ENCODE peak calls at places on chromosomes 7 and 10, in five cellular contexts. R is IMR-90, S is upper lobe of left lung, D is gastrocnemius medialis, B is A549. C is an unnamed sample.

GRCh38 chr10:88184543-88185297 is 321.3 kb downstream of the PTEN start:
- DNase-seq in R (no peak), B (no peak), D (no peak), S (no peak), C (no peak)

GRCh38 chr7:46317256-46317655 is 396.2 kb upstream of the IGFBP3 start:
- DNase-seq in R (peak), S (no peak), D (no peak), B (no peak), C (no peak)

GRCh38 chr10:48215148-48215982 is 59.1 kb downstream of the FRMPD2 start:
- DNase-seq in R (peak), S (peak), B (peak), D (no peak), C (no peak)

GRCh38 chr7:32957326-32958045 is at the start of gene FKBP9:
- DNase-seq in R (peak), D (peak), S (peak), B (peak), C (peak)

GRCh38 chr10:66637273-66638036 is 288.4 kb upstream of the LRRTM3 start:
- DNase-seq in B (no peak), S (no peak), R (no peak), D (peak), C (no peak)

GRCh38 chr7:23472974-23473847 is 2.9 kb upstream of the IGF2BP3 start:
- DNase-seq in R (no peak), B (no peak), S (no peak), D (no peak), C (no peak)

GRCh38 chr7:4479367-4480039 is 202.6 kb upstream of the FOXK1 start:
- DNase-seq in B (peak), R (peak), D (no peak), S (peak), C (no peak)

GRCh38 chr10:82969405-82969804 is 1094.4 kb downstream of the NRG3 start:
- DNase-seq in B (no peak), D (no peak), S (no peak), R (peak), C (no peak)

GRCh38 chr7:23332881-23333612 is 33.9 kb downstream of the MALSU1 start:
- DNase-seq in R (peak), S (no peak), B (no peak), D (no peak), C (no peak)

GRCh38 chr7:55241958-55242357 is 123.2 kb upstream of the LANCL2 start:
- DNase-seq in S (no peak), B (no peak), D (no peak), R (no peak), C (no peak)

GRCh38 chr10:132985546-132985900 is 43.2 kb upstream of the CFAP46 start:
- DNase-seq in S (no peak), R (no peak), D (no peak), B (no peak), C (no peak)

GRCh38 chr7:47945261-47946015 is 2.8 kb downstream of the PKD1L1 start:
- DNase-seq in R (peak), S (peak), D (peak), B (peak), C (peak)
- H3K27ac ChIP-seq in R (no peak), S (peak), D (peak), B (no peak), C (no peak)

GRCh38 chr7:1925349-1925748 is 255.3 kb downstream of the ELFN1 start:
- DNase-seq in R (no peak), S (no peak), B (no peak), D (no peak), C (no peak)

GRCh38 chr7:1922870-1923236 is 252.8 kb downstream of the ELFN1 start:
- DNase-seq in B (no peak), D (no peak), R (no peak), S (no peak), C (no peak)

GRCh38 chr7:1924185-1924817 is 254.2 kb downstream of the ELFN1 start:
- DNase-seq in S (no peak), D (no peak), B (no peak), R (no peak), C (no peak)

GRCh38 chr7:1922071-1922869 is 252.2 kb downstream of the ELFN1 start:
- DNase-seq in R (peak), D (no peak), S (no peak), B (no peak), C (no peak)

DNA sequence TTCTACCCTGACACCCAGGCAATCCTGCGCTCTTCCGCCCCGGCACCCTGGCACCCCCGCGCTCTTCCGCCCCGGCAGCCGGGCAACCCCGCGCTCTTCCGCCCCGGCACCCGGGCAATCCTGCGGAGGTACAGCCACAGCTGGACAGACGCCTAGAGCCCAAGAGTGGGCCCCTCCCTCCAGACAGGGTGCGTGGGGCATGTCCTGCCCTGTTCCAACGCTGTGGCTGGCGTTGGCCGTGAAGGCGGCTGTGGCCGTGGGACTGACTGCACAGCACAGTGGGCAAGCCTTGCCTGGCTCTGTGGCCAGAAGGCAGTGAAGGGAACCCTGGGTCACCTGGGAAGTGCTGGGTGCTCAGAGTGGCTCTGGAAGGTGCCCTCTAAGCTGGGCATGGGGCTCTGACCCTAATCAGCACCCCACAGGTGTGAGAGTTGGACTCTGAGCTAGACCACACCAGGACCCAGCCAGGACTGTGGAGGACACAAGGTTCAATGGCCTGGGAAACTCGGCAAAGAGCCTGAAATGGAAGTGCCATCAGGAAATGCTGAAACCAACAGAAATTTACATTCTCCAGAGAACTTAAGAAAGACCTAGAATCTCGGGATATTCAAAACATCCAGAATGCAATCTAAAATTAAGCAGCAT is 253.5 kb downstream of the ELFN1 start:
- DNase-seq in D (no peak), B (no peak), S (no peak), R (no peak), C (no peak)
- TF ChIP-seq POLR2A in D (no peak), B (no peak), S (no peak), R (no peak), C (no peak)

GRCh38 chr7:140638311-140638791 is 2.3 kb downstream of the DENND2A start:
- DNase-seq in S (no peak), B (no peak), R (peak), D (peak), C (no peak)
- H3K4me3 ChIP-seq in S (peak), B (no peak), R (peak), D (no peak), C (peak)

DNA sequence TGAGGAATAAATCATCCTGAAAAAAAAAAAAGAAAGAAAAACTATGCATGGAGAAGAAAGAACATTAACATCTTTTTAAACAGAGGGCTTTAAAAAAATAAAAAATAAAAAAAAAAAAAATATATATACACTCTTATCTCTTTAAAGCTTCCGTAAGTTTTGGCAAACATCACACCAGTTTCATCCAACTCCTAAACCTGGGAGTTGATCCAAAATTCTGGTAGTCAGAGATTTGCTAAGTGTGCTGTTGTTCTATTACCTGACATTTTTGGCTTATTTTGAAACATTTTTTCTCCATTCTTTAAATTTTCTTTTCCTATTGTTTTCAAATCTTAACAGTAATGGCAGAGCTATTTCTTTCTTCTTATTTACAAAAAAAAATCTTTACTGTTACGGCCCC is 273.1 kb downstream of the AGMO start:
- DNase-seq in R (no peak), B (no peak), D (no peak), S (no peak), C (no peak)
- H3K27ac ChIP-seq in R (no peak), B (no peak), D (no peak), S (no peak), C (no peak)

DNA sequence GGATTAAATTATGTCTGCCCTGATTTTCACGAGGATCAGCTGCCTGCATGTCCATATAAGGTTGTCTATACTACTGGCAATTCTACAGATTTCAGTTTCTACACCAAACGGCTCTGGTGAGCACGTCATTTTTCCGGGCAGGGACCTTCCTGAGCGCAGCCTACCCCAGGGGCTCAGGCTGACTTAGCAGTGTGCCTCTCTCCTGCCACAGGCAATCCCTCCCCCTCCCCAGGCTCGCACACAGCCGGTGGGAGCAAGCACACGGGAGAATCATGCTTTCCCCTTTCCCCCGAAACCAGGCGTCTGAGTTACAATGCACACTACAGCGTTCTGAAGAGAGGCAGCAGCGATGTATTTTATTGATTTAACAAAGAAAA is 1.7 kb downstream of the KLF6 start:
- DNase-seq in R (peak), D (peak), S (peak), B (no peak), C (peak)
- TF ChIP-seq POLR2A in R (peak), D (peak), S (no peak), B (no peak), C (no peak)

DNA sequence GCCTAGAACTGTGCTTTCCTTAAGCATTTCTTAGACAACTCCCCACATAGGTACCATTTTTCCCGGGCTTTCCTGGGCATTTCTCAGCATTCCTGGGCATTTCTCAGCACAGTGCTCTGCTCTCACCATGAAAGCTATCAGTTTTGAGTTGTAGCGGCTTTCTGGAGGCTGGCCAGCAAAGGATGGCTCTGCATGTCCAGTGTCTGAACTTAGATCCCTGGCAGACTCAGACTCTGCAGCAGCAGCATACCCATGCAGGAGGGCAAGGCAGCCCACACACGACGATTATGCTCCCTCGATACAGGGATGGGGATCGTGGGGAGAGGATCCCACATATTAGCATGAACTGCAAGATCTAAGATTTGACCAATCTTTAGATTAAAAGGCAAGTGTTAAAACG is 248.9 kb upstream of the MKI67 start:
- DNase-seq in B (no peak), D (no peak), S (no peak), R (no peak), C (no peak)
- H3K4me3 ChIP-seq in B (no peak), D (no peak), S (no peak), R (no peak), C (no peak)

GRCh38 chr10:130141878-130142277 is 5.7 kb downstream of the GLRX3 start:
- DNase-seq in S (no peak), D (no peak), B (no peak), R (no peak), C (no peak)
- H3K27ac ChIP-seq in S (no peak), D (no peak), B (no peak), R (no peak), C (no peak)

C was measured in breast epithelium.